ENCODE peak calls at places on chromosome 16, in eight cellular contexts. One of them, this sample, is unnamed.
A peak's percentile ranks its signal among the peaks of the same experiment; 100 is the strongest.

GRCh38 chr16:89701425-89702406 is at the start of gene SPATA2L:
- DNase-seq in testis: peak; percentile 94
- DNase-seq in activated T-helper 1 cell treated with Interleukin-2 at 50 U/mL for 16 hours: peak; percentile 97
- DNase-seq in fibroblast of pulmonary artery: peak; percentile 77
- DNase-seq in left ventricle myocardium inferior: peak; percentile 87
- DNase-seq in AG08395: peak; percentile 92
- DNase-seq in hepatocyte: peak; percentile 97
- DNase-seq in spleen: peak; percentile 98
- DNase-seq in this sample: peak; percentile 99

GRCh38 chr16:67879462-67879861 is 5.2 kb upstream of the NRN1L start:
- DNase-seq in AG08395: no peak
- DNase-seq in fibroblast of pulmonary artery: no peak
- DNase-seq in spleen: no peak
- DNase-seq in hepatocyte: no peak
- DNase-seq in testis: no peak
- DNase-seq in activated T-helper 1 cell treated with Interleukin-2 at 50 U/mL for 16 hours: no peak
- DNase-seq in left ventricle myocardium inferior: no peak
- DNase-seq in this sample: no peak

GRCh38 chr16:70453891-70454220 is 539 bp upstream of the FCSK start:
- DNase-seq in activated T-helper 1 cell treated with Interleukin-2 at 50 U/mL for 16 hours: no peak
- DNase-seq in AG08395: peak; percentile 37
- DNase-seq in left ventricle myocardium inferior: no peak
- DNase-seq in spleen: no peak
- DNase-seq in fibroblast of pulmonary artery: no peak
- DNase-seq in testis: no peak
- DNase-seq in hepatocyte: peak; percentile 53
- DNase-seq in this sample: no peak

GRCh38 chr16:9337262-9338032 is 246.0 kb downstream of the HAPSTR1 start:
- DNase-seq in fibroblast of pulmonary artery: no peak
- DNase-seq in AG08395: no peak
- DNase-seq in left ventricle myocardium inferior: no peak
- DNase-seq in activated T-helper 1 cell treated with Interleukin-2 at 50 U/mL for 16 hours: no peak
- DNase-seq in testis: no peak
- DNase-seq in spleen: no peak
- DNase-seq in hepatocyte: no peak
- DNase-seq in this sample: no peak

GRCh38 chr16:2702871-2703745 is 16.9 kb downstream of the PRSS27 start:
- DNase-seq in fibroblast of pulmonary artery: no peak
- DNase-seq in hepatocyte: no peak
- DNase-seq in testis: no peak
- DNase-seq in spleen: no peak
- DNase-seq in AG08395: no peak
- DNase-seq in activated T-helper 1 cell treated with Interleukin-2 at 50 U/mL for 16 hours: no peak
- DNase-seq in left ventricle myocardium inferior: peak; percentile 66
- DNase-seq in this sample: no peak

GRCh38 chr16:17222756-17223411 is 247.9 kb downstream of the XYLT1 start:
- DNase-seq in AG08395: no peak
- DNase-seq in hepatocyte: no peak
- DNase-seq in left ventricle myocardium inferior: no peak
- DNase-seq in activated T-helper 1 cell treated with Interleukin-2 at 50 U/mL for 16 hours: no peak
- DNase-seq in fibroblast of pulmonary artery: no peak
- DNase-seq in testis: peak; percentile 17
- DNase-seq in spleen: no peak
- DNase-seq in this sample: no peak

GRCh38 chr16:17396762-17397498 is 73.8 kb downstream of the XYLT1 start:
- DNase-seq in left ventricle myocardium inferior: no peak
- DNase-seq in fibroblast of pulmonary artery: peak; percentile 80
- DNase-seq in hepatocyte: peak; percentile 79
- DNase-seq in testis: peak; percentile 50
- DNase-seq in spleen: no peak
- DNase-seq in activated T-helper 1 cell treated with Interleukin-2 at 50 U/mL for 16 hours: peak; percentile 8
- DNase-seq in AG08395: no peak
- DNase-seq in this sample: peak; percentile 83

GRCh38 chr16:23216658-23217246 is 34.2 kb downstream of the SCNN1G start:
- DNase-seq in left ventricle myocardium inferior: no peak
- DNase-seq in activated T-helper 1 cell treated with Interleukin-2 at 50 U/mL for 16 hours: no peak
- DNase-seq in spleen: no peak
- DNase-seq in hepatocyte: no peak
- DNase-seq in AG08395: no peak
- DNase-seq in fibroblast of pulmonary artery: no peak
- DNase-seq in testis: no peak
- DNase-seq in this sample: no peak

GRCh38 chr16:57500578-57501111 is 14.4 kb upstream of the DOK4 start:
- DNase-seq in fibroblast of pulmonary artery: peak; percentile 21
- DNase-seq in left ventricle myocardium inferior: peak; percentile 8
- DNase-seq in AG08395: no peak
- DNase-seq in activated T-helper 1 cell treated with Interleukin-2 at 50 U/mL for 16 hours: no peak
- DNase-seq in testis: peak; percentile 60
- DNase-seq in hepatocyte: peak; percentile 61
- DNase-seq in spleen: no peak
- DNase-seq in this sample: no peak

GRCh38 chr16:16075463-16076399 is 126.3 kb downstream of the ABCC1 start:
- DNase-seq in activated T-helper 1 cell treated with Interleukin-2 at 50 U/mL for 16 hours: no peak
- DNase-seq in hepatocyte: no peak
- DNase-seq in fibroblast of pulmonary artery: no peak
- DNase-seq in left ventricle myocardium inferior: peak; percentile 47
- DNase-seq in spleen: peak; percentile 84
- DNase-seq in AG08395: no peak
- DNase-seq in testis: peak; percentile 77
- DNase-seq in this sample: no peak

GRCh38 chr16:70482624-70483023 is 28.2 kb downstream of the FCSK start:
- DNase-seq in fibroblast of pulmonary artery: no peak
- DNase-seq in activated T-helper 1 cell treated with Interleukin-2 at 50 U/mL for 16 hours: no peak
- DNase-seq in testis: no peak
- DNase-seq in hepatocyte: no peak
- DNase-seq in AG08395: no peak
- DNase-seq in spleen: no peak
- DNase-seq in left ventricle myocardium inferior: no peak
- DNase-seq in this sample: no peak

GRCh38 chr16:28180660-28181556 is 30.9 kb downstream of the XPO6 start:
- DNase-seq in left ventricle myocardium inferior: no peak
- DNase-seq in spleen: no peak
- DNase-seq in AG08395: no peak
- DNase-seq in activated T-helper 1 cell treated with Interleukin-2 at 50 U/mL for 16 hours: no peak
- DNase-seq in hepatocyte: no peak
- DNase-seq in fibroblast of pulmonary artery: peak; percentile 69
- DNase-seq in testis: no peak
- DNase-seq in this sample: no peak

GRCh38 chr16:86680137-86680536 is 101.8 kb downstream of the FOXL1 start:
- DNase-seq in spleen: no peak
- DNase-seq in fibroblast of pulmonary artery: peak; percentile 82
- DNase-seq in testis: no peak
- DNase-seq in AG08395: peak; percentile 80
- DNase-seq in activated T-helper 1 cell treated with Interleukin-2 at 50 U/mL for 16 hours: no peak
- DNase-seq in left ventricle myocardium inferior: peak; percentile 44
- DNase-seq in hepatocyte: no peak
- DNase-seq in this sample: no peak

GRCh38 chr16:70454221-70455034 is at the start of gene FCSK:
- DNase-seq in AG08395: peak; percentile 78
- DNase-seq in testis: peak; percentile 81
- DNase-seq in activated T-helper 1 cell treated with Interleukin-2 at 50 U/mL for 16 hours: peak; percentile 44
- DNase-seq in hepatocyte: peak; percentile 86
- DNase-seq in left ventricle myocardium inferior: peak; percentile 61
- DNase-seq in fibroblast of pulmonary artery: peak; percentile 69
- DNase-seq in spleen: peak; percentile 93
- DNase-seq in this sample: peak; percentile 79

GRCh38 chr16:77414752-77415231 is 20.0 kb downstream of the ADAMTS18 start:
- DNase-seq in AG08395: no peak
- DNase-seq in left ventricle myocardium inferior: no peak
- DNase-seq in hepatocyte: no peak
- DNase-seq in testis: no peak
- DNase-seq in activated T-helper 1 cell treated with Interleukin-2 at 50 U/mL for 16 hours: no peak
- DNase-seq in spleen: no peak
- DNase-seq in fibroblast of pulmonary artery: no peak
- DNase-seq in this sample: no peak

GRCh38 chr16:74998481-74999207 is at the start of gene ZNRF1:
- DNase-seq in fibroblast of pulmonary artery: peak; percentile 82
- DNase-seq in left ventricle myocardium inferior: peak; percentile 88
- DNase-seq in testis: peak; percentile 83
- DNase-seq in spleen: peak; percentile 93
- DNase-seq in AG08395: peak; percentile 94
- DNase-seq in hepatocyte: peak; percentile 92
- DNase-seq in activated T-helper 1 cell treated with Interleukin-2 at 50 U/mL for 16 hours: peak; percentile 69
- DNase-seq in this sample: peak; percentile 64

GRCh38 chr16:67241008-67241900 is 6.0 kb downstream of the FHOD1 start:
- DNase-seq in hepatocyte: peak; percentile 68
- DNase-seq in activated T-helper 1 cell treated with Interleukin-2 at 50 U/mL for 16 hours: no peak
- DNase-seq in testis: no peak
- DNase-seq in left ventricle myocardium inferior: peak; percentile 81
- DNase-seq in AG08395: peak; percentile 88
- DNase-seq in spleen: peak; percentile 83
- DNase-seq in fibroblast of pulmonary artery: peak; percentile 74
- DNase-seq in this sample: no peak

GRCh38 chr16:15742716-15743115 is 92.7 kb downstream of the NDE1 start:
- DNase-seq in spleen: no peak
- DNase-seq in fibroblast of pulmonary artery: no peak
- DNase-seq in left ventricle myocardium inferior: no peak
- DNase-seq in hepatocyte: no peak
- DNase-seq in testis: no peak
- DNase-seq in AG08395: no peak
- DNase-seq in activated T-helper 1 cell treated with Interleukin-2 at 50 U/mL for 16 hours: no peak
- DNase-seq in this sample: no peak

GRCh38 chr16:85522842-85523601 is 90.1 kb upstream of the GSE1 start:
- DNase-seq in left ventricle myocardium inferior: no peak
- DNase-seq in AG08395: peak; percentile 81
- DNase-seq in activated T-helper 1 cell treated with Interleukin-2 at 50 U/mL for 16 hours: no peak
- DNase-seq in fibroblast of pulmonary artery: peak; percentile 51
- DNase-seq in spleen: no peak
- DNase-seq in hepatocyte: no peak
- DNase-seq in testis: no peak
- DNase-seq in this sample: no peak

GRCh38 chr16:9338068-9338467 is 246.6 kb downstream of the HAPSTR1 start:
- DNase-seq in activated T-helper 1 cell treated with Interleukin-2 at 50 U/mL for 16 hours: no peak
- DNase-seq in hepatocyte: no peak
- DNase-seq in AG08395: no peak
- DNase-seq in left ventricle myocardium inferior: no peak
- DNase-seq in testis: no peak
- DNase-seq in spleen: no peak
- DNase-seq in fibroblast of pulmonary artery: no peak
- DNase-seq in this sample: no peak

GRCh38 chr16:27445502-27446175 is 43.7 kb downstream of the IL21R start:
- DNase-seq in activated T-helper 1 cell treated with Interleukin-2 at 50 U/mL for 16 hours: no peak
- DNase-seq in fibroblast of pulmonary artery: no peak
- DNase-seq in left ventricle myocardium inferior: no peak
- DNase-seq in AG08395: no peak
- DNase-seq in testis: no peak
- DNase-seq in spleen: peak; percentile 67
- DNase-seq in hepatocyte: no peak
- DNase-seq in this sample: no peak

GRCh38 chr16:54216268-54217187 is 70.1 kb downstream of the IRX3 start:
- DNase-seq in AG08395: no peak
- DNase-seq in left ventricle myocardium inferior: peak; percentile 46
- DNase-seq in activated T-helper 1 cell treated with Interleukin-2 at 50 U/mL for 16 hours: no peak
- DNase-seq in spleen: no peak
- DNase-seq in fibroblast of pulmonary artery: peak; percentile 29
- DNase-seq in hepatocyte: no peak
- DNase-seq in testis: peak; percentile 40
- DNase-seq in this sample: no peak

GRCh38 chr16:14036869-14037268 is 34.2 kb upstream of the MRTFB start:
- DNase-seq in left ventricle myocardium inferior: no peak
- DNase-seq in testis: no peak
- DNase-seq in AG08395: no peak
- DNase-seq in activated T-helper 1 cell treated with Interleukin-2 at 50 U/mL for 16 hours: no peak
- DNase-seq in spleen: no peak
- DNase-seq in hepatocyte: no peak
- DNase-seq in fibroblast of pulmonary artery: no peak
- DNase-seq in this sample: no peak

GRCh38 chr16:50464325-50465290 is 83.6 kb upstream of the NKD1 start:
- DNase-seq in activated T-helper 1 cell treated with Interleukin-2 at 50 U/mL for 16 hours: no peak
- DNase-seq in spleen: no peak
- DNase-seq in hepatocyte: no peak
- DNase-seq in fibroblast of pulmonary artery: no peak
- DNase-seq in AG08395: no peak
- DNase-seq in left ventricle myocardium inferior: no peak
- DNase-seq in testis: no peak
- DNase-seq in this sample: no peak

GRCh38 chr16:4604401-4604800 is 10.3 kb downstream of the UBALD1 start:
- DNase-seq in spleen: peak; percentile 59
- DNase-seq in fibroblast of pulmonary artery: no peak
- DNase-seq in left ventricle myocardium inferior: no peak
- DNase-seq in testis: no peak
- DNase-seq in AG08395: no peak
- DNase-seq in hepatocyte: no peak
- DNase-seq in activated T-helper 1 cell treated with Interleukin-2 at 50 U/mL for 16 hours: no peak
- DNase-seq in this sample: no peak

GRCh38 chr16:68800257-68800875 is 43.0 kb upstream of the TANGO6 start:
- DNase-seq in AG08395: peak; percentile 86
- DNase-seq in spleen: no peak
- DNase-seq in hepatocyte: peak; percentile 87
- DNase-seq in left ventricle myocardium inferior: no peak
- DNase-seq in fibroblast of pulmonary artery: peak; percentile 85
- DNase-seq in activated T-helper 1 cell treated with Interleukin-2 at 50 U/mL for 16 hours: no peak
- DNase-seq in testis: peak; percentile 60
- DNase-seq in this sample: peak; percentile 11

GRCh38 chr16:81996664-81997529 is 14.4 kb downstream of the SDR42E1 start:
- DNase-seq in hepatocyte: peak; percentile 77
- DNase-seq in testis: no peak
- DNase-seq in AG08395: peak; percentile 83
- DNase-seq in spleen: no peak
- DNase-seq in left ventricle myocardium inferior: no peak
- DNase-seq in activated T-helper 1 cell treated with Interleukin-2 at 50 U/mL for 16 hours: no peak
- DNase-seq in fibroblast of pulmonary artery: peak; percentile 66
- DNase-seq in this sample: no peak

GRCh38 chr16:28107232-28107631 is 43.7 kb upstream of the GSG1L start:
- DNase-seq in AG08395: no peak
- DNase-seq in spleen: peak; percentile 44
- DNase-seq in activated T-helper 1 cell treated with Interleukin-2 at 50 U/mL for 16 hours: no peak
- DNase-seq in testis: no peak
- DNase-seq in left ventricle myocardium inferior: no peak
- DNase-seq in hepatocyte: no peak
- DNase-seq in fibroblast of pulmonary artery: no peak
- DNase-seq in this sample: no peak

GRCh38 chr16:30112197-30113030 is 923 bp downstream of the GDPD3 start:
- DNase-seq in spleen: peak; percentile 89
- DNase-seq in activated T-helper 1 cell treated with Interleukin-2 at 50 U/mL for 16 hours: peak; percentile 26
- DNase-seq in AG08395: peak; percentile 75
- DNase-seq in hepatocyte: peak; percentile 87
- DNase-seq in fibroblast of pulmonary artery: peak; percentile 68
- DNase-seq in left ventricle myocardium inferior: peak; percentile 62
- DNase-seq in testis: peak; percentile 53
- DNase-seq in this sample: peak; percentile 21

This sample was measured in central memory CD4-positive, alpha-beta T cell.